ENCODE peak calls at places on chromosomes 5 and 9, in six cellular contexts. One of them, this sample, is unnamed.

GRCh38 chr5:114184006-114184405 is 177.9 kb upstream of the KCNN2 start:
- DNase-seq in CD8-positive, alpha-beta memory T cell: no peak
- DNase-seq in endodermal cell: no peak
- DNase-seq in aorta: no peak
- DNase-seq in CD4-positive, alpha-beta memory T cell: no peak
- DNase-seq in tibial nerve: no peak
- DNase-seq in this sample: no peak

GRCh38 chr9:16133032-16133431 is 580.2 kb downstream of the CCDC171 start:
- DNase-seq in CD8-positive, alpha-beta memory T cell: no peak
- DNase-seq in endodermal cell: no peak
- DNase-seq in aorta: no peak
- DNase-seq in CD4-positive, alpha-beta memory T cell: no peak
- DNase-seq in tibial nerve: no peak
- DNase-seq in this sample: no peak

GRCh38 chr9:114930063-114930812 is at the start of gene TNFSF8:
- DNase-seq in CD8-positive, alpha-beta memory T cell: peak
- DNase-seq in endodermal cell: no peak
- DNase-seq in aorta: no peak
- DNase-seq in CD4-positive, alpha-beta memory T cell: peak
- DNase-seq in tibial nerve: no peak
- DNase-seq in this sample: no peak

GRCh38 chr5:142726188-142726731 is 40.4 kb upstream of the FGF1 start:
- DNase-seq in CD8-positive, alpha-beta memory T cell: no peak
- DNase-seq in endodermal cell: no peak
- DNase-seq in aorta: no peak
- DNase-seq in CD4-positive, alpha-beta memory T cell: no peak
- DNase-seq in tibial nerve: no peak
- DNase-seq in this sample: no peak

GRCh38 chr9:81035601-81036000 is 653.7 kb downstream of the TLE1 start:
- DNase-seq in CD8-positive, alpha-beta memory T cell: no peak
- DNase-seq in endodermal cell: no peak
- DNase-seq in aorta: no peak
- DNase-seq in CD4-positive, alpha-beta memory T cell: no peak
- DNase-seq in tibial nerve: no peak
- DNase-seq in this sample: no peak

GRCh38 chr9:109331353-109331752 is 10.5 kb upstream of the EPB41L4B start:
- DNase-seq in CD8-positive, alpha-beta memory T cell: no peak
- DNase-seq in endodermal cell: no peak
- DNase-seq in aorta: peak
- DNase-seq in CD4-positive, alpha-beta memory T cell: no peak
- DNase-seq in tibial nerve: no peak
- DNase-seq in this sample: peak

GRCh38 chr9:113456235-113456634 is 7.3 kb upstream of the RGS3 start:
- DNase-seq in CD8-positive, alpha-beta memory T cell: no peak
- DNase-seq in endodermal cell: no peak
- DNase-seq in aorta: no peak
- DNase-seq in CD4-positive, alpha-beta memory T cell: no peak
- DNase-seq in tibial nerve: no peak
- DNase-seq in this sample: no peak

GRCh38 chr9:133023117-133023890 is 7.5 kb upstream of the GTF3C5 start:
- DNase-seq in CD8-positive, alpha-beta memory T cell: peak
- DNase-seq in endodermal cell: peak
- DNase-seq in aorta: no peak
- DNase-seq in CD4-positive, alpha-beta memory T cell: peak
- DNase-seq in tibial nerve: no peak
- DNase-seq in this sample: no peak

GRCh38 chr5:133817456-133817855 is 151.0 kb downstream of the C5orf15 start:
- DNase-seq in CD8-positive, alpha-beta memory T cell: no peak
- DNase-seq in endodermal cell: no peak
- DNase-seq in aorta: peak
- DNase-seq in CD4-positive, alpha-beta memory T cell: no peak
- DNase-seq in tibial nerve: no peak
- DNase-seq in this sample: no peak

GRCh38 chr9:21788752-21789151 is 13.7 kb upstream of the MTAP start:
- DNase-seq in CD8-positive, alpha-beta memory T cell: no peak
- DNase-seq in endodermal cell: no peak
- DNase-seq in aorta: no peak
- DNase-seq in CD4-positive, alpha-beta memory T cell: no peak
- DNase-seq in tibial nerve: no peak
- DNase-seq in this sample: no peak

GRCh38 chr5:108258001-108258400 is 123.9 kb downstream of the FBXL17 start:
- DNase-seq in CD8-positive, alpha-beta memory T cell: no peak
- DNase-seq in endodermal cell: no peak
- DNase-seq in aorta: no peak
- DNase-seq in CD4-positive, alpha-beta memory T cell: no peak
- DNase-seq in tibial nerve: no peak
- DNase-seq in this sample: no peak

GRCh38 chr9:109017493-109017892 is 4.2 kb upstream of the CTNNAL1 start:
- DNase-seq in CD8-positive, alpha-beta memory T cell: no peak
- DNase-seq in endodermal cell: no peak
- DNase-seq in aorta: no peak
- DNase-seq in CD4-positive, alpha-beta memory T cell: no peak
- DNase-seq in tibial nerve: no peak
- DNase-seq in this sample: no peak

GRCh38 chr5:59738039-59738438 is 155.5 kb downstream of the PDE4D start:
- DNase-seq in CD8-positive, alpha-beta memory T cell: no peak
- DNase-seq in endodermal cell: no peak
- DNase-seq in aorta: no peak
- DNase-seq in CD4-positive, alpha-beta memory T cell: no peak
- DNase-seq in tibial nerve: no peak
- DNase-seq in this sample: no peak

GRCh38 chr5:36790847-36791246 is 85.7 kb upstream of the NIPBL start:
- DNase-seq in CD8-positive, alpha-beta memory T cell: no peak
- DNase-seq in endodermal cell: no peak
- DNase-seq in aorta: no peak
- DNase-seq in CD4-positive, alpha-beta memory T cell: no peak
- DNase-seq in tibial nerve: no peak
- DNase-seq in this sample: no peak

GRCh38 chr9:93636172-93636661 is 59.8 kb downstream of the PHF2 start:
- DNase-seq in CD8-positive, alpha-beta memory T cell: no peak
- DNase-seq in endodermal cell: no peak
- DNase-seq in aorta: no peak
- DNase-seq in CD4-positive, alpha-beta memory T cell: no peak
- DNase-seq in tibial nerve: no peak
- DNase-seq in this sample: no peak

GRCh38 chr5:146789712-146790660 is 88.6 kb downstream of the PPP2R2B start:
- DNase-seq in CD8-positive, alpha-beta memory T cell: no peak
- DNase-seq in endodermal cell: peak
- DNase-seq in aorta: no peak
- DNase-seq in CD4-positive, alpha-beta memory T cell: no peak
- DNase-seq in tibial nerve: no peak
- DNase-seq in this sample: peak

GRCh38 chr5:13045897-13046551 is 898.5 kb downstream of the DNAH5 start:
- DNase-seq in CD8-positive, alpha-beta memory T cell: no peak
- DNase-seq in endodermal cell: no peak
- DNase-seq in aorta: no peak
- DNase-seq in CD4-positive, alpha-beta memory T cell: no peak
- DNase-seq in tibial nerve: no peak
- DNase-seq in this sample: no peak

GRCh38 chr9:126880947-126881332 is 20.5 kb downstream of the ZBTB34 start:
- DNase-seq in CD8-positive, alpha-beta memory T cell: no peak
- DNase-seq in endodermal cell: no peak
- DNase-seq in aorta: no peak
- DNase-seq in CD4-positive, alpha-beta memory T cell: no peak
- DNase-seq in tibial nerve: no peak
- DNase-seq in this sample: peak

GRCh38 chr5:94281402-94281801 is 337.0 kb downstream of the KIAA0825 start:
- DNase-seq in CD8-positive, alpha-beta memory T cell: no peak
- DNase-seq in endodermal cell: peak
- DNase-seq in aorta: no peak
- DNase-seq in CD4-positive, alpha-beta memory T cell: no peak
- DNase-seq in tibial nerve: no peak
- DNase-seq in this sample: no peak

GRCh38 chr9:112002131-112002846 is 105.7 kb downstream of the UGCG start:
- DNase-seq in CD8-positive, alpha-beta memory T cell: no peak
- DNase-seq in endodermal cell: peak
- DNase-seq in aorta: no peak
- DNase-seq in CD4-positive, alpha-beta memory T cell: peak
- DNase-seq in tibial nerve: no peak
- DNase-seq in this sample: no peak

GRCh38 chr9:90107021-90107771 is 502.4 kb downstream of the GADD45G start:
- DNase-seq in CD8-positive, alpha-beta memory T cell: no peak
- DNase-seq in endodermal cell: no peak
- DNase-seq in aorta: no peak
- DNase-seq in CD4-positive, alpha-beta memory T cell: no peak
- DNase-seq in tibial nerve: no peak
- DNase-seq in this sample: no peak

GRCh38 chr9:132548971-132549649 is 33.3 kb upstream of the BARHL1 start:
- DNase-seq in CD8-positive, alpha-beta memory T cell: no peak
- DNase-seq in endodermal cell: no peak
- DNase-seq in aorta: peak
- DNase-seq in CD4-positive, alpha-beta memory T cell: no peak
- DNase-seq in tibial nerve: no peak
- DNase-seq in this sample: no peak

GRCh38 chr9:69785757-69786156 is 25.9 kb upstream of the PTAR1 start:
- DNase-seq in CD8-positive, alpha-beta memory T cell: no peak
- DNase-seq in endodermal cell: no peak
- DNase-seq in aorta: no peak
- DNase-seq in CD4-positive, alpha-beta memory T cell: no peak
- DNase-seq in tibial nerve: no peak
- DNase-seq in this sample: no peak

GRCh38 chr5:76175821-76176403 is 92.7 kb downstream of the SV2C start:
- DNase-seq in CD8-positive, alpha-beta memory T cell: no peak
- DNase-seq in endodermal cell: no peak
- DNase-seq in aorta: no peak
- DNase-seq in CD4-positive, alpha-beta memory T cell: peak
- DNase-seq in tibial nerve: no peak
- DNase-seq in this sample: no peak

GRCh38 chr9:84111726-84112125 is 131.1 kb downstream of the RMI1 start:
- DNase-seq in CD8-positive, alpha-beta memory T cell: no peak
- DNase-seq in endodermal cell: no peak
- DNase-seq in aorta: no peak
- DNase-seq in CD4-positive, alpha-beta memory T cell: no peak
- DNase-seq in tibial nerve: no peak
- DNase-seq in this sample: no peak

GRCh38 chr5:10262995-10263394 is 12.9 kb downstream of the CCT5 start:
- DNase-seq in CD8-positive, alpha-beta memory T cell: no peak
- DNase-seq in endodermal cell: no peak
- DNase-seq in aorta: no peak
- DNase-seq in CD4-positive, alpha-beta memory T cell: no peak
- DNase-seq in tibial nerve: no peak
- DNase-seq in this sample: no peak
- H3K27ac ChIP-seq in CD8-positive, alpha-beta memory T cell: no peak
- H3K27ac ChIP-seq in endodermal cell: no peak
- H3K27ac ChIP-seq in aorta: no peak
- H3K27ac ChIP-seq in CD4-positive, alpha-beta memory T cell: no peak
- H3K27ac ChIP-seq in tibial nerve: no peak
- H3K27ac ChIP-seq in this sample: no peak

DNA sequence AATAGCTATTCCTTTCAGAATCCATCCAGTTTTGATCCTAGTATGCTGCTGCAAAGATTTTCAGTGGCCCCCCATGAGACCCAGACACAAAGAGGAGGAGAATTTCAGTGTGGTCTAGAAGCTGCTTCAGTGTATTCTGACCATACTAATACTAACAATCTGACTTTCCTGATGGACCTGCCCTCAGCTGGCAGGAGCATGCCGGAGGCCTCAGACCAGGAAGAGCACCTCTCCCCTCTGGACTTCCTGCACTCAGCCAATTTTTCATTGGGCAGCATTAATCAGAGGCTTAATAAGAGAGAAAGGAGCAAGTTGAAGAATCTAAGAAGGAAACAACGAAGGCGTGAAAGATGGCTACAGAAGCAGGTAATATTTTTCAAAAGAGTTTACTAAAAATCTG is 48.5 kb downstream of the RNF180 start:
- DNase-seq in CD8-positive, alpha-beta memory T cell: no peak
- DNase-seq in endodermal cell: no peak
- DNase-seq in aorta: no peak
- DNase-seq in CD4-positive, alpha-beta memory T cell: no peak
- DNase-seq in tibial nerve: no peak
- DNase-seq in this sample: no peak
- H3K27ac ChIP-seq in CD8-positive, alpha-beta memory T cell: no peak
- H3K27ac ChIP-seq in endodermal cell: no peak
- H3K27ac ChIP-seq in aorta: no peak
- H3K27ac ChIP-seq in CD4-positive, alpha-beta memory T cell: no peak
- H3K27ac ChIP-seq in tibial nerve: no peak
- H3K27ac ChIP-seq in this sample: no peak

DNA sequence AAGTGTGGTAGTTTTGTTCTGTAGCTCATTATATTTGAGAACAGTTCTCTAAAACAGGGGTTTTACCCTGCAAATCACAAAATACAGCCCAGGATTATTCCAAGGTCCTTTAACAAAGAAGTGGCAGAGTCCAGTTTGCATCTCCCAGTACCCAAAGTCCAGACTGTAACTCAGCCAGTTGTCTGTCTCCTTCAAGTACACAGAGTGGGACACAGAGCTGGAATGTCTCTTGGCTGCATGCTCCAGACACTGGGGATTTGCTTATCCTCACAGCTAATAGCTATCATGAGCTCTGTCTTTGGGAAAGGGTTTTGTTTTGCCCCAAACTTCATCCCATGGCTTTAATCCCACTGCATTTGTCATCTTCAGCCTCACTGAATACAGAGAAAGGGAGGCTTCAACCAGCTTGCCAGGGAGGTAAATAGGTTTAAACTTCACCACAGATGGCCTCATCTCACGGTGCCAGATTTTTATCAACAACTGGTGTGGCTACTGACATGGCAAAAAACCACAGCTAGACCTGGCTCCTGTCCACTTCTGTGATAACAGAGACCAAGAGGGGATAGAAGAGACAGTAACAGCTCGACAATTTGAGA is 412.2 kb upstream of the SLC24A2 start:
- DNase-seq in CD8-positive, alpha-beta memory T cell: no peak
- DNase-seq in endodermal cell: no peak
- DNase-seq in aorta: no peak
- DNase-seq in CD4-positive, alpha-beta memory T cell: no peak
- DNase-seq in tibial nerve: no peak
- DNase-seq in this sample: no peak
- H3K27ac ChIP-seq in CD8-positive, alpha-beta memory T cell: no peak
- H3K27ac ChIP-seq in endodermal cell: no peak
- H3K27ac ChIP-seq in aorta: no peak
- H3K27ac ChIP-seq in CD4-positive, alpha-beta memory T cell: no peak
- H3K27ac ChIP-seq in tibial nerve: no peak
- H3K27ac ChIP-seq in this sample: no peak

GRCh38 chr9:75071530-75072122 is 16.3 kb downstream of the NMRK1 start:
- DNase-seq in CD8-positive, alpha-beta memory T cell: peak
- DNase-seq in endodermal cell: peak
- DNase-seq in aorta: no peak
- DNase-seq in CD4-positive, alpha-beta memory T cell: peak
- DNase-seq in tibial nerve: no peak
- DNase-seq in this sample: peak

GRCh38 chr9:75067894-75068293 is 20.1 kb downstream of the NMRK1 start:
- DNase-seq in CD8-positive, alpha-beta memory T cell: no peak
- DNase-seq in endodermal cell: no peak
- DNase-seq in aorta: no peak
- DNase-seq in CD4-positive, alpha-beta memory T cell: no peak
- DNase-seq in tibial nerve: no peak
- DNase-seq in this sample: peak

GRCh38 chr9:75069171-75069570 is 18.8 kb downstream of the NMRK1 start:
- DNase-seq in CD8-positive, alpha-beta memory T cell: no peak
- DNase-seq in endodermal cell: no peak
- DNase-seq in aorta: no peak
- DNase-seq in CD4-positive, alpha-beta memory T cell: no peak
- DNase-seq in tibial nerve: no peak
- DNase-seq in this sample: no peak

DNA sequence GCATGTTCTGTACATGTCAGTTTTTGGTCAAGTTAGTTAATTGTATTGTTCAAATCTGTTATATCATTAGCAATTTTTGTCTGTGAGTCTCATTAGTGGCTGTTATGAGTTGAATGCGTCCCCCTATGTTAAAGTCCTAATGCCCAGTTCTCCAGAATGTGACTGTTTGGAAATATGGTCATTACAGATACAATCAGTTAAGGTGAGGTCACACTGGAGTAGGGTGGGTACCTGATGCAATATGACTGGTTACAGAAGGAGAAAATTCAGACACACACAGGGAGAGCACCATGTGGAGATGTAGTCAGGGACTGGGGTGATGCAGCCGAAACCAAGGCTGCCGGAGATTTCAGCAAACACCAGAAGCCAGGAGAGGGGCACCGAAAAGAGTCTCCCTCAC is 15.1 kb downstream of the NMRK1 start:
- DNase-seq in CD8-positive, alpha-beta memory T cell: no peak
- DNase-seq in endodermal cell: no peak
- DNase-seq in aorta: no peak
- DNase-seq in CD4-positive, alpha-beta memory T cell: no peak
- DNase-seq in tibial nerve: no peak
- DNase-seq in this sample: no peak
- H3K27ac ChIP-seq in CD8-positive, alpha-beta memory T cell: no peak
- H3K27ac ChIP-seq in endodermal cell: no peak
- H3K27ac ChIP-seq in aorta: no peak
- H3K27ac ChIP-seq in CD4-positive, alpha-beta memory T cell: no peak
- H3K27ac ChIP-seq in tibial nerve: no peak
- H3K27ac ChIP-seq in this sample: no peak